ENCODE peak calls at places on chromosomes 3 and 15, in six cellular contexts. J is heart right ventricle, Y is choroid plexus epithelial cell, D is GM12865, T is endothelial cell, X is cardiac muscle cell. I is an unnamed sample.

GRCh38 chr3:166444336-166444735 is 607.1 kb upstream of the BCHE start:
- DNase-seq in J (no peak), T (no peak), D (peak), Y (no peak), X (no peak), I (no peak)

GRCh38 chr15:42712584-42712983 is 24.3 kb downstream of the CDAN1 start:
- DNase-seq in T (no peak), J (no peak), Y (no peak), D (no peak), X (no peak), I (no peak)

GRCh38 chr15:50229336-50229735 is 36.2 kb downstream of the HDC start:
- DNase-seq in X (no peak), T (no peak), J (no peak), Y (no peak), D (no peak), I (no peak)

GRCh38 chr3:139953131-139953910 is 18.3 kb downstream of the CLSTN2 start:
- DNase-seq in Y (no peak), X (no peak), T (no peak), D (no peak), J (no peak), I (no peak)

GRCh38 chr3:141632779-141633374 is 105.2 kb upstream of the RNF7 start:
- DNase-seq in J (no peak), D (no peak), T (no peak), X (no peak), Y (no peak), I (no peak)

GRCh38 chr15:28920781-28921331 is 35.1 kb downstream of the APBA2 start:
- DNase-seq in X (no peak), D (no peak), J (no peak), Y (no peak), T (no peak), I (peak)

GRCh38 chr15:48400086-48400485 is 68.9 kb downstream of the DUT start:
- DNase-seq in Y (peak), D (no peak), X (no peak), T (no peak), J (no peak), I (no peak)

GRCh38 chr15:47516576-47517371 is 200.5 kb upstream of the SEMA6D start:
- DNase-seq in D (no peak), X (no peak), J (no peak), T (no peak), Y (peak), I (no peak)

GRCh38 chr15:70907784-70908471 is 15.3 kb downstream of the LRRC49 start:
- DNase-seq in T (no peak), Y (no peak), X (no peak), J (no peak), D (no peak), I (no peak)

GRCh38 chr3:111895079-111895478 is 36.0 kb downstream of the PHLDB2 start:
- DNase-seq in D (no peak), T (no peak), J (no peak), X (peak), Y (peak), I (no peak)
- TF ChIP-seq CTCF in D (no peak), T (no peak), J (peak), X (peak), Y (peak), I (no peak)

DNA sequence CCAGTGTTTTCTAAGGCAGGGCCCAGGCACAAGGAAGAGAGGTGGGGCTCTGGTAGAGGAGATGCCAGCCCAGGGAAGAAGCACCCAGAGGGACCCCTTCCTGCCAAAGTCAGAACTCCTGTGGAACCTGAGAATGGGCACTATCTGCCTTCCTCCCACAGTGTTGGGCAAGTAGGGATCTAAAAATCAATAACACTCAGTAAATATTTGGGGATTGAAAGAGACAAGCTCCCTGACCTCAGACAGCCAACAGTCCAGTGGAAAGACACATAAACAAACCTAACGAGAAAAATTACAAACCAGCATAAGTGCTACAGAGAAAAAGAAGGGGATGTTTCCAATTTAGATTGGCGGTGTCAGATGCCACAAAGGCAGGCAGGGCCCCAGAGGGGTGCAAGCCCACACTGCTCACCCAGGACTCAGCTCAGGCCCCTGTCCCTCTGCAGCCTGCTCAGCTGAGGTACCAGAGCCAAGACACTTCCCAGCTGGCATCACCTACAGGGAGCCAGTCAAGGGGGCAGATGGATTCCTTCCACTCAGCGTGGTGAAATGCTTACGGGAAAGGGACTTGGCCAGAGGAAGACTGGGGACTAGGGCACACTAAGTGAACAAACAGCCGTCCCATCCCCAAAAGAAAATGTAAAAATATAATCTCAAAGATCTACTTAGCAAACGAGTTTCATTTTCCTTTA is 15.9 kb downstream of the ADCY5 start:
- DNase-seq in D (no peak), T (no peak), Y (no peak), J (peak), X (no peak), I (no peak)
- TF ChIP-seq CTCF in D (no peak), T (no peak), Y (no peak), J (no peak), X (no peak), I (no peak)

DNA sequence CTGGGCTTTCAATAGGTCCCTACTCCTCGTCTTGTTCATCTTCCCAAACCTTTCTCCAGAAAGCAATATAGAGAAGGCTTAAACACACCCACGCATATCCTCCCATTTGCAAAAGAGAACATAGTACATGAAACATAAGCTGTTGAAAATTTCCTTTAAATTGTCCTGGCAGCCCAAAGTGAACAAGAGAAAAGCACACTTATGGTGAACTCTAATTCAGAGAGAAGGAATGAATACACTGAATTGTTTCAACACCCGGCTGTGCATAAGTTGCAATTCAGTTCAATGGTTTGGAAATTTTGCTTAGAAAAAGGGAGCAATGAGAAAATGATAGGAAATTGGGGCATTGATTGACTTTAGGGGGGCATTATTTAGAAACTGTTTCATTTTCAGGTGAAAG is 202.6 kb downstream of the TIGIT start:
- DNase-seq in T (no peak), Y (peak), D (no peak), X (no peak), J (no peak), I (no peak)
- TF ChIP-seq CTCF in T (no peak), Y (no peak), D (no peak), X (no peak), J (no peak), I (no peak)

DNA sequence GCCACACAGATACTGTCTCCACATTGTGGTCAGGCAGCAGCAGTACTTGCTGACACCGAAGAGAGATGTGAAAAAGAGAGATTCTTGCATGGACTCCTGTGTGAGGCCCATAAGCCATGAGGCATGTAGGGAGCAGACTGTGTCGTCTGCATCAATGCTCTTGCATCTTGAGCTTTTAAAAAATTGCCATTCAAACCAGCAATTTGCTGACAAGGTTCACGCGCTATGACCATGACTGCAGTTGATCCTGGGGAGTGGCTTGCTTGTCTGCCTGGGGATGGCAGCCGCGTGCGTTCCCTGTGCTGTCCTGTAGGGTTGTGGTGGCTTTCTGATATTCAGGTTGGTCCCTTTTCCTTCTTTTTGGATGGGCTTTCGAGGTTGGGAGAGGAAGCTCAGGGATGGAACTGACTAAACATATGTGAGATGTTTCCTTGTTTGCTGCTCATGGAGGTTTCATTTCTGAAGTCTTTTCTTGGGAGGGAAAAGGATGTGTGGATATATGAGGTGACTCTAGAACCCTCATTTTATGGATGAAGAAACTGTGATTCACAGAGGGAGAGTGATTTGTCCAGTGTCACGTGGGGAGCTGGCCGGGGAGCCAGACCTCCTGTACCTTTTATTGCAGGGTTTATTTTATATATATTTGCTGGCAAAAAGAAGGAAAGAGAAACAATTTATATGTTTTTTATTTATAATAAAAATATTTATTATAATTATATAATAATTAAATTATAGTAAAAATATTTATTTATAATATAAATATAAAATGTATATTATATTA is 48.6 kb downstream of the LPP start:
- DNase-seq in J (no peak), D (no peak), T (peak), X (no peak), Y (no peak), I (peak)
- TF ChIP-seq CTCF in J (no peak), D (no peak), T (no peak), X (no peak), Y (no peak), I (no peak)

DNA sequence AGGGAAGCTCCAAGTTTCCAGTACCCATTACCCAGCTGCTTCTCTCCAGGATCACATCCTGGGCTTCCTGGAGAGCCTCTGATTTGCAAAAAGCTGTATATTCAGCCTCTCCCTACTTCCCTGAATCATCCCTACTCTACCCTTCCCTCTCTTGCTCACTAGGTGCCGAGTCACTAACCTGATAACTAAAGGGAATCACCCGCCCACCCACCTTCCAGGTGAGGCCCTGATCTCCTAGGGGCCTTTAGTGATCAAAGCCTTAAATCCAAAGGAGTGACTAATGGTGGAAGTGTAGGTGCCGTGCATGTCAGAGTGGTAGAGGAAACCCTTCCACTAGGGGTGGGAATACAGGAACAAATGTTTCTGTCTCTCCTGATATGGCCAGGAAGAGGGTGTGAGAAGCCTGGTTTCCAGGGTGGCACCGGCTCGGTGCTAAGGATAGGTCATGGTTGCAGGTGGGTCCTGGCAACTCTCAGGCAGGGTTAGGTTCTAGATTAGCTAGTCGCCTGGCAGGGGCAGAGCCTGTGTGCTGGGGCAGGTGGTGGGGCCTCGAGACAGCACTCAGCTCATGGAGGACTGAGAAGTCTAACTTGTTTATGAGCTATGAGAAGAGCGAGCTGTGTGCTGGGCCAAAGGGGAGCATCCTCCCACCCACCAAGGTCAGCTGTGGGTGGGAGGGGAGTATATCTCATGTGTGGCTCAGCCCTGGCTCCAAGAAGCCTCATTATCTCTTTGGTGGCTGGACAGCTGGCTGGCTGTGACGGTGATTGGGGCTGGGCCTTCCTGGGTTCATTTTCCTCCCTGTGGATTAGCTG is 10.1 kb downstream of the SEMA7A start:
- DNase-seq in Y (no peak), T (no peak), J (no peak), X (no peak), D (no peak), I (no peak)
- TF ChIP-seq CTCF in Y (no peak), T (no peak), J (no peak), X (no peak), D (no peak), I (no peak)

GRCh38 chr3:125076464-125076863 is 20.7 kb upstream of the HEG1 start:
- DNase-seq in Y (no peak), X (no peak), J (no peak), D (no peak), T (no peak), I (no peak)

GRCh38 chr3:125072749-125073404 is 17.1 kb upstream of the HEG1 start:
- DNase-seq in J (no peak), X (no peak), D (no peak), Y (no peak), T (no peak), I (no peak)

GRCh38 chr3:125077864-125078263 is 22.1 kb upstream of the HEG1 start:
- DNase-seq in D (peak), T (no peak), Y (no peak), X (no peak), J (no peak), I (no peak)

GRCh38 chr3:125073506-125073905 is 17.7 kb upstream of the HEG1 start:
- DNase-seq in D (no peak), T (no peak), J (no peak), Y (no peak), X (no peak), I (no peak)

GRCh38 chr3:125075738-125076137 is 19.9 kb upstream of the HEG1 start:
- DNase-seq in T (peak), J (no peak), D (no peak), X (peak), Y (no peak), I (no peak)
- TF ChIP-seq CTCF in T (peak), J (no peak), D (no peak), X (no peak), Y (peak), I (no peak)

DNA sequence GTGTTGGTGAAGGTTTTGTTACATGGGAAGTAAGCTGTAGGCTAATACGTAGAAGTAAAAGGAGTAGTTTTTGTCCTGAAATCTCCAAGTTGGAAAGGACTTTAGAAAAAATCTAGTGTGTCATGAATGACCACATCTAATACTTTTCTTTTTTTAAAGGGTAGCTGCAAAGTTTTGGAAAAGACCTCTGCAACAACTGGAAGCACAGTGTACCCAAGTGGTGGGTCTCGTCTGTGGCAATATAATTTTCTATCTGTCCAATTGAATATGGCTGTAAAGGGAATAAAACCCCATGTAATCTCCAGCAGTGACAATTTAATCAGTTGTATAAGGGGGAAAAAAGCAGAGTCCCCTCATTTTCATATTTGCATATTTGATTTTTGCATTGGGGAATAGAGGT is 531.2 kb downstream of the ZIC1 start:
- DNase-seq in Y (peak), J (no peak), D (no peak), X (no peak), T (no peak), I (no peak)
- TF ChIP-seq CTCF in Y (peak), J (no peak), D (no peak), X (no peak), T (no peak), I (no peak)

DNA sequence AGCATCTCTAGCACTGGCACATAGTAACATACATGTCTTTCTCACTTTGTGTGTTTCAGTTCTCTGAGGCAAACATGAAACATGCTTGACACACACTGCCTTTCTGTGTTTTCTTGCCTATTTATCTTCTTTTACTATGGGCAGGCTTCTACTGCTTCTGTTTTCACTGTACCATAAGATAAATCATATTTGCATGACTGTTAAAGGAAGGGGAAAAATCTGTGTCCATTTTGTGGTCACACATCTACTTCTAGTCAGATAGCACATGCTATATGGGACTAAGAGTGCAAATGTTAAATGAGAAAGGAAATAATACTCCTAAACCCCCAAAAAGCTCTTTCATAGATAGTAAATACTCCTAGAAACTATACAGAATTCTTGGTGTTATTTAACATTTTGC is 386.4 kb downstream of the ZBTB20 start:
- DNase-seq in X (no peak), T (no peak), J (no peak), D (peak), Y (no peak), I (no peak)
- TF ChIP-seq CTCF in X (no peak), T (no peak), J (no peak), D (no peak), Y (no peak), I (no peak)

DNA sequence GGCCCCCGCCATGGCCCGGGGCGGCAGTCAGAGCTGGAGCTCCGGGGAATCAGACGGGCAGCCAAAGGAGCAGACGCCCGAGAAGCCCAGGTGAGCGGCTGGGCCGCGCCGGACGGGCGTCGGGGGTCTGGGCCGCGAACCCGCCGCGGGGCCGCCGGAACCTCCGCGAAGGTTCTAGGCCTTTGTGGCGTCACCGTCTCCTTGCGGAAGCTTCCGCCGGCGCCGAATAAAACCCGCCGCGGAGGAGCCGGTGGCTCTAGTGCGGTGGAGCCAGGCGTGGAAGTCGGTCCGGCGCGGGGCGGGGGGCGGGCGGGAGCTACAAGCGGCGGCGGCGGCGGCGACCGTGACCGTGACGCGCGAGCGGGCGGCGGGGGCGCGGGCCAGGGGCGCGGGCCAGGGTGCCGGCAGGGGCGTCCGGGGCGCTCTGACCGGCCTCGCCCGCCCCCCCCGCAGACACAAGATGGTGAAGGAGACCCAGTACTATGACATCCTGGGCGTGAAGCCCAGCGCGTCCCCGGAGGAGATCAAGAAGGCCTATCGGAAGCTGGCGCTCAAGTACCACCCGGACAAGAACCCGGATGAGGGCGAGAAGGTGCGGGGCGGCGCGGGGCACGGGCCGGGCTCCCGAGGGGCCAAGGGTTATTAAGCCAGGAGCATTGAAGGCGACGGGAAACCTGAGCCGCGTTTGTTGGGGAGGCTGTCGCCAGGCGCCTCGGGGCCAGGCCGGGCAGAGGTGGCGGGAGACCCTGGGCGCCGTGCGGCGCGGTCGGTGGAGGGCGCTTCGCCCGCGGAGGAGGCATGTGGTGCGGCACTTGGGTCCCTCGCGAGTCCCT is at the start of gene DNAJA4:
- DNase-seq in X (no peak), D (peak), T (peak), Y (peak), J (peak), I (peak)
- TF ChIP-seq CTCF in X (peak), D (peak), T (no peak), Y (peak), J (peak), I (no peak)

GRCh38 chr3:187139895-187140253 is 578 bp upstream of the RPL39L start:
- DNase-seq in X (no peak), T (no peak), J (no peak), D (no peak), Y (no peak), I (no peak)
- TF ChIP-seq CTCF in X (no peak), T (peak), J (no peak), D (no peak), Y (no peak), I (peak)

I was measured in activated CD8-positive, alpha-beta T cell treated with anti-CD3 and anti-CD28 coated beads for 36 hours.